ENCODE peak calls at places on chromosomes 6 and 20, in six cellular contexts. F is brain microvascular endothelial cell; J is cardiac muscle cell; S is stimulated activated CD4-positive, alpha-beta T cell treated with anti-CD3 and anti-CD28 coated beads, Interleukin-1b, Interleukin-23, amount 100 ng/mL, for 4 hours; V is T-cell; C is SW 1271. A is an unnamed sample.
A peak's percentile ranks its signal among the peaks of the same experiment; 100 is the strongest.

GRCh38 chr6:30931959-30932645 is at the start of gene SFTA2:
- DNase-seq in J (no peak), S (no peak), C (no peak), F (no peak), V (no peak), A (no peak)

GRCh38 chr6:118869350-118869749 is 24.6 kb upstream of the ASF1A start:
- DNase-seq in J (no peak), V (no peak), F (no peak), C (no peak), S (no peak), A (no peak)

GRCh38 chr6:53464942-53465460 is 79.9 kb downstream of the GCLC start:
- DNase-seq in V (no peak), C (no peak), F (no peak), S (no peak), J (no peak), A (no peak)

GRCh38 chr20:24970743-24971142 is 21.7 kb downstream of the CST7 start:
- DNase-seq in S (no peak), J (no peak), V (no peak), F (no peak), C (no peak), A (no peak)

GRCh38 chr6:102549221-102549874 is 1155.8 kb downstream of the GRIK2 start:
- DNase-seq in F (no peak), J (no peak), S (no peak), V (no peak), C (no peak), A (no peak)

GRCh38 chr6:117817499-117817898 is 89.6 kb upstream of the SLC35F1 start:
- DNase-seq in V (no peak), J (no peak), S (no peak), C (no peak), F (no peak), A (no peak)

GRCh38 chr6:137303436-137303835 is 84.3 kb upstream of the IFNGR1 start:
- DNase-seq in C (no peak), V (no peak), J (no peak), F (no peak), S (no peak), A (no peak)

GRCh38 chr6:167776906-167777645 is 49.6 kb upstream of the AFDN start:
- DNase-seq in V (no peak), J (no peak), C (no peak), S (no peak), F (no peak), A (no peak)

GRCh38 chr20:63628246-63628975 is 1.5 kb upstream of the GMEB2 start:
- DNase-seq in J (no peak), F (peak; percentile 52), V (no peak), S (peak; percentile 52), C (peak; percentile 77), A (peak; percentile 70)

GRCh38 chr20:17856837-17857605 is 111.6 kb downstream of the SNX5 start:
- DNase-seq in F (peak; percentile 31), V (no peak), C (no peak), J (no peak), S (no peak), A (no peak)

GRCh38 chr6:36389353-36389752 is 1.9 kb upstream of the ETV7 start:
- DNase-seq in V (no peak), F (no peak), J (no peak), C (no peak), S (no peak), A (no peak)

GRCh38 chr6:4426916-4427315 is 291.5 kb upstream of the ECI2 start:
- DNase-seq in J (no peak), C (no peak), V (no peak), F (no peak), S (no peak), A (no peak)

GRCh38 chr6:29949934-29950333 is 7.6 kb downstream of the HLA-A start:
- DNase-seq in J (no peak), F (no peak), C (no peak), S (no peak), V (no peak), A (no peak)

GRCh38 chr6:30685157-30685976 is 1.1 kb downstream of the PPP1R18 start:
- DNase-seq in V (no peak), C (peak; percentile 40), F (no peak), J (no peak), S (no peak), A (no peak)

GRCh38 chr6:168905451-168906090 is 348.1 kb downstream of the THBS2 start:
- DNase-seq in J (no peak), F (no peak), V (peak; percentile 27), C (no peak), S (no peak), A (no peak)

GRCh38 chr6:10259676-10260075 is 155.2 kb downstream of the TFAP2A start:
- DNase-seq in F (no peak), V (no peak), J (no peak), C (no peak), S (no peak), A (no peak)